ENCODE peak calls at places on chromosome 21, in six cellular contexts. One of them, this sample, is unnamed.

GRCh38 chr21:24290151-24290833 is 1317.0 kb downstream of the MRPL39 start:
- DNase-seq in GM12878: no peak
- DNase-seq in SK-N-SH: no peak
- DNase-seq in K562: no peak
- DNase-seq in HepG2: no peak
- DNase-seq in H1: no peak
- DNase-seq in this sample: no peak

GRCh38 chr21:25456672-25457071 is 150.6 kb downstream of the MRPL39 start:
- DNase-seq in GM12878: peak; percentile 77
- DNase-seq in SK-N-SH: no peak
- DNase-seq in K562: no peak
- DNase-seq in HepG2: no peak
- DNase-seq in H1: no peak
- DNase-seq in this sample: no peak

GRCh38 chr21:44998086-44998620 is 58.3 kb downstream of the SLX9 start:
- DNase-seq in GM12878: no peak
- DNase-seq in SK-N-SH: no peak
- DNase-seq in K562: no peak
- DNase-seq in HepG2: no peak
- DNase-seq in H1: no peak
- DNase-seq in this sample: no peak

GRCh38 chr21:25872271-25872670 is 137.5 kb downstream of the GABPA start:
- DNase-seq in GM12878: no peak
- DNase-seq in SK-N-SH: no peak
- DNase-seq in K562: peak; percentile 13
- DNase-seq in HepG2: no peak
- DNase-seq in H1: no peak
- DNase-seq in this sample: no peak

GRCh38 chr21:32094792-32095191 is 184.1 kb downstream of the MIS18A start:
- DNase-seq in GM12878: no peak
- DNase-seq in SK-N-SH: no peak
- DNase-seq in K562: no peak
- DNase-seq in HepG2: no peak
- DNase-seq in H1: no peak
- DNase-seq in this sample: no peak

GRCh38 chr21:45894107-45894810 is 87.3 kb upstream of the COL6A1 start:
- DNase-seq in GM12878: no peak
- DNase-seq in SK-N-SH: peak; percentile 91
- DNase-seq in K562: no peak
- DNase-seq in HepG2: no peak
- DNase-seq in H1: no peak
- DNase-seq in this sample: no peak

GRCh38 chr21:41071410-41071809 is 96.5 kb upstream of the BACE2 start:
- DNase-seq in GM12878: no peak
- DNase-seq in SK-N-SH: peak; percentile 37
- DNase-seq in K562: no peak
- DNase-seq in HepG2: no peak
- DNase-seq in H1: peak; percentile 39
- DNase-seq in this sample: no peak

GRCh38 chr21:33967086-33967571 is 51.5 kb upstream of the ATP5PO start:
- DNase-seq in GM12878: no peak
- DNase-seq in SK-N-SH: no peak
- DNase-seq in K562: no peak
- DNase-seq in HepG2: peak; percentile 21
- DNase-seq in H1: no peak
- DNase-seq in this sample: no peak

GRCh38 chr21:45393833-45394638 is 10.9 kb upstream of the COL18A1 start:
- DNase-seq in GM12878: no peak
- DNase-seq in SK-N-SH: no peak
- DNase-seq in K562: no peak
- DNase-seq in HepG2: no peak
- DNase-seq in H1: no peak
- DNase-seq in this sample: no peak

GRCh38 chr21:44815225-44815624 is 2.6 kb downstream of the SUMO3 start:
- DNase-seq in GM12878: no peak
- DNase-seq in SK-N-SH: no peak
- DNase-seq in K562: no peak
- DNase-seq in HepG2: no peak
- DNase-seq in H1: no peak
- DNase-seq in this sample: no peak

GRCh38 chr21:26099610-26100219 is 70.9 kb downstream of the APP start:
- DNase-seq in GM12878: no peak
- DNase-seq in SK-N-SH: no peak
- DNase-seq in K562: no peak
- DNase-seq in HepG2: no peak
- DNase-seq in H1: no peak
- DNase-seq in this sample: peak; percentile 22

GRCh38 chr21:46159390-46159789 is 4.0 kb upstream of the FTCD start:
- DNase-seq in GM12878: no peak
- DNase-seq in SK-N-SH: no peak
- DNase-seq in K562: no peak
- DNase-seq in HepG2: no peak
- DNase-seq in H1: no peak
- DNase-seq in this sample: no peak

GRCh38 chr21:45119812-45120211 is 45.4 kb downstream of the ADARB1 start:
- DNase-seq in GM12878: no peak
- DNase-seq in SK-N-SH: no peak
- DNase-seq in K562: no peak
- DNase-seq in HepG2: no peak
- DNase-seq in H1: no peak
- DNase-seq in this sample: no peak

GRCh38 chr21:33205476-33205875 is 24.3 kb upstream of the IFNAR2 start:
- DNase-seq in GM12878: no peak
- DNase-seq in SK-N-SH: no peak
- DNase-seq in K562: no peak
- DNase-seq in HepG2: no peak
- DNase-seq in H1: no peak
- DNase-seq in this sample: peak; percentile 72

GRCh38 chr21:32132911-32133310 is 145.9 kb downstream of the MIS18A start:
- DNase-seq in GM12878: no peak
- DNase-seq in SK-N-SH: no peak
- DNase-seq in K562: no peak
- DNase-seq in HepG2: no peak
- DNase-seq in H1: no peak
- DNase-seq in this sample: no peak

GRCh38 chr21:25925936-25926335 is 191.2 kb downstream of the GABPA start:
- DNase-seq in GM12878: no peak
- DNase-seq in SK-N-SH: no peak
- DNase-seq in K562: no peak
- DNase-seq in HepG2: no peak
- DNase-seq in H1: no peak
- DNase-seq in this sample: no peak

GRCh38 chr21:34814529-34814951 is 145.7 kb downstream of the CLIC6 start:
- DNase-seq in GM12878: no peak
- DNase-seq in SK-N-SH: peak; percentile 69
- DNase-seq in K562: no peak
- DNase-seq in HepG2: no peak
- DNase-seq in H1: no peak
- DNase-seq in this sample: no peak

GRCh38 chr21:45382698-45383000 is 22.3 kb upstream of the COL18A1 start:
- DNase-seq in GM12878: no peak
- DNase-seq in SK-N-SH: no peak
- DNase-seq in K562: no peak
- DNase-seq in HepG2: no peak
- DNase-seq in H1: no peak
- DNase-seq in this sample: no peak

GRCh38 chr21:35217504-35218060 is 168.5 kb upstream of the RUNX1 start:
- DNase-seq in GM12878: no peak
- DNase-seq in SK-N-SH: no peak
- DNase-seq in K562: no peak
- DNase-seq in HepG2: peak; percentile 10
- DNase-seq in H1: peak; percentile 15
- DNase-seq in this sample: no peak

GRCh38 chr21:24514081-24514733 is 1093.1 kb downstream of the MRPL39 start:
- DNase-seq in GM12878: no peak
- DNase-seq in SK-N-SH: peak; percentile 16
- DNase-seq in K562: no peak
- DNase-seq in HepG2: no peak
- DNase-seq in H1: no peak
- DNase-seq in this sample: no peak

DNA sequence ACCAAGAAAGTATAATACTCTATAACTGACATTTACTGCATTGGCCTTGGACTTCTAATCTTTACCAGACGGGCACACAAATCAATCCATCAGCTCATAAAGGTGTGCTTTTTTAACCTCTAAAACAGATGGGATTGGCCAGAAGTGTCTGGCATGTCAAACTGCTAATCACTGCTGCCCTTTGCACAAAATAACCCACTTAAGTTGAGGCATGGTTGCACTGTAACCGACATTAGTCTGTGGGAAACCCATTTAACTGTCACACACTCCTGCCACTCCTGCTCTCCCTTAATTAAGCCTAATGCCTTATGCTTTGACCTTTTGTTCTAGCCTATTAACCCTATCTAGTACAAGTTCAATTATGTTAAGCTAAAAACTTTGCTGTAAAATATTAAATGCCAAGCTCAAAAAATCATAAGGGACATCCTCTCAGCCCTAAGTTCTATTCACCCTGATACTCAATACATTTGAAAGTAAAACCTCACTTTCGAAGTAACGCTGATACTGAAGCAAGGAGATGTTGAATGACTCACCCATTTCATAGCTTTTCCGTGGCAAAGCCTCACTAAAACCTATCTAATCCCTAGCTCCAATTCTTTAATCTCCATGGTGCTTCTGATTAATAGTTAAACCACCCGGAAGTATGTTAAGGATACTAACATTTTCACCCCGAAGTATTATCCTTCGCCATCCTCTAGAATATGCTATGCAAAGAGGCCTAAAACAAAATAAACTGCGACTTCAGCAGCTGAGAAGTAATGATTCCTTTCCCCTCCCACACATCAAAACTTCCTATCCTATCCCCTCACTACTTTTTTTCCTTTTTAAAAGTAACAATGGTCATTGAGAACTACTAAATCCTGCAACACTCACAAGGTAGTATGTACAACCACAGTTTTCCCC is 12.9 kb downstream of the NRIP1 start:
- DNase-seq in GM12878: no peak
- DNase-seq in SK-N-SH: no peak
- DNase-seq in K562: peak; percentile 20
- DNase-seq in HepG2: no peak
- DNase-seq in H1: no peak
- DNase-seq in this sample: no peak
- TF ChIP-seq POLR2AphosphoS5 in GM12878: no peak
- TF ChIP-seq POLR2AphosphoS5 in SK-N-SH: no peak
- TF ChIP-seq POLR2AphosphoS5 in K562: no peak
- TF ChIP-seq POLR2AphosphoS5 in HepG2: no peak
- TF ChIP-seq POLR2AphosphoS5 in H1: no peak
- TF ChIP-seq POLR2AphosphoS5 in this sample: no peak

DNA sequence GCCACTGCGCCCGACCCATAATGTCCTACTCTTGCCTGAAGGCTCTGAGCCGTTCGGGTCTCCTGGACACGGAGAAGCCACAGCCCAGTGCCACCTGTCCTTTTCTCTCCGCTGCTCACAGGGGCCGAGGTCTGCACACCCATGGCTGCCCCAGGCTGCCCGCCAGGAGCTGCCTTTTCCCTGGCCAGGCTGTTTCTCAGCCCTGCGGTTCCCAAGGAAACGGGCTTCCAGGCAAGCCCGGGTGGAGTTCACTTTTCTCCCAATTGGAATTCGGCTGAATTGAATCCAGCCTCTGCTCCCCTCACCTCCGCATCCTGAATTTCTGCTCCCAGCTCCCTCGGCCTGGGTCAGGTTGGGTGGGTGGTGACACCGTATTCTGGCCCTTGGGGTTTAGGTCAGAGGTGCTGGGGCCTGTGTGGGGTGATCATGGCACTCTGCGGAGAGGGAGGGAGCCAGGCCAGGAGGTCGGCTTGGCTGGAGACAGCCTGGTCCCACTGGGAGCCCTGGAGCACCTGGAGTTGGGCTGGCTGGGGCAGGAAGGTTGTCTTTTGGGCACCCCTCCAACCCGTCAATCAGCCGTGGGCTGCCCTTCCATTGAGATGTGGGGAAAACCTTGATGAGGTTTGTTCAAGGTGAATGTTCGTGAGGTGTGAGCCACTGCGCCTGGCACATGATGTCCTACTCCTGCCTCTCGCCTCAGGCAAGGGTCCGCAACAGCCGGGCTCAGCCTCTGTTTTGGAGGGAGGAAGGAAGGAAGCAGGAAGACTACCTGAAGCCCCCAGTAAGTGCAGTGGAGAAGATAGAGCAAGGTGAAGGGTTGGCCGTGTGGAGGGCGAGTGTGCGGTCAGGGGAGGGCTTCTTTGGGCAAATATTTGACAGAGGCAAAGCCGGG is 25.1 kb downstream of the RRP1 start:
- DNase-seq in GM12878: no peak
- DNase-seq in SK-N-SH: no peak
- DNase-seq in K562: no peak
- DNase-seq in HepG2: no peak
- DNase-seq in H1: no peak
- DNase-seq in this sample: no peak
- TF ChIP-seq GABPA in GM12878: no peak
- TF ChIP-seq GABPA in SK-N-SH: no peak
- TF ChIP-seq GABPA in K562: no peak
- TF ChIP-seq GABPA in HepG2: no peak
- TF ChIP-seq GABPA in H1: peak; percentile 25
- TF ChIP-seq GABPA in this sample: no peak

GRCh38 chr21:39105836-39106235 is 77.4 kb downstream of the PSMG1 start:
- DNase-seq in GM12878: no peak
- DNase-seq in SK-N-SH: no peak
- DNase-seq in K562: peak; percentile 42
- DNase-seq in HepG2: no peak
- DNase-seq in H1: no peak
- DNase-seq in this sample: no peak
- TF ChIP-seq CTCF in GM12878: no peak
- TF ChIP-seq CTCF in SK-N-SH: no peak
- TF ChIP-seq CTCF in K562: no peak
- TF ChIP-seq CTCF in HepG2: no peak
- TF ChIP-seq CTCF in H1: no peak
- TF ChIP-seq CTCF in this sample: no peak

GRCh38 chr21:28834335-28835238 is 158.1 kb downstream of the LTN1 start:
- DNase-seq in GM12878: no peak
- DNase-seq in SK-N-SH: no peak
- DNase-seq in K562: no peak
- DNase-seq in HepG2: no peak
- DNase-seq in H1: no peak
- DNase-seq in this sample: no peak

GRCh38 chr21:28833609-28834008 is 159.1 kb downstream of the LTN1 start:
- DNase-seq in GM12878: no peak
- DNase-seq in SK-N-SH: no peak
- DNase-seq in K562: no peak
- DNase-seq in HepG2: no peak
- DNase-seq in H1: no peak
- DNase-seq in this sample: no peak

GRCh38 chr21:28832013-28832714 is 160.5 kb downstream of the LTN1 start:
- DNase-seq in GM12878: no peak
- DNase-seq in SK-N-SH: no peak
- DNase-seq in K562: peak; percentile 15
- DNase-seq in HepG2: peak; percentile 5
- DNase-seq in H1: no peak
- DNase-seq in this sample: no peak

GRCh38 chr21:28833181-28833580 is 159.5 kb downstream of the LTN1 start:
- DNase-seq in GM12878: no peak
- DNase-seq in SK-N-SH: no peak
- DNase-seq in K562: no peak
- DNase-seq in HepG2: no peak
- DNase-seq in H1: no peak
- DNase-seq in this sample: peak; percentile 6

DNA sequence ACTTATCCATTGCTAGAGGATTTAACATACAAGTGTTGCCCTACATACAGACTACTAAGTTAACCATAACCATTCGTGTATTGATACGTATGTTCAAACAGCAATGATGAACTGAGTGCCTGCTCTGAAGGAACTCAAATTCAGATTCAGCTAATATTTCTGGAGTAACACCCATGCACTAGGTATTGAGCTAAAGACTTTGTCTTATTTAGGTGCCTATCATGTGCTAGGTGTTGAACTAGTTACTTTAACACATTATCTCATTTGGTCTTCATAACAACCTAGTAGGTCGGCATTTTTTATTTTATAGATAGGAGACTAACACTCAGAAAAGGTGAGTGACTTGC is 160.0 kb downstream of the LTN1 start:
- DNase-seq in GM12878: no peak
- DNase-seq in SK-N-SH: no peak
- DNase-seq in K562: no peak
- DNase-seq in HepG2: no peak
- DNase-seq in H1: no peak
- DNase-seq in this sample: no peak
- TF ChIP-seq POLR2AphosphoS5 in GM12878: no peak
- TF ChIP-seq POLR2AphosphoS5 in SK-N-SH: no peak
- TF ChIP-seq POLR2AphosphoS5 in K562: no peak
- TF ChIP-seq POLR2AphosphoS5 in HepG2: no peak
- TF ChIP-seq POLR2AphosphoS5 in H1: no peak
- TF ChIP-seq POLR2AphosphoS5 in this sample: no peak

This sample was measured in HL-60.